ENCODE peak calls at places on chromosome 22, in eight cellular contexts. A is HepG2, L is GM12891, F is endothelial cell of umbilical vein, P is stomach, K is breast epithelium, E is HCT116, H is spleen. T is an unnamed sample.

GRCh38 chr22:42327462-42328129 is 57.1 kb upstream of the TCF20 start:
- DNase-seq in P (no peak), E (no peak), A (no peak), K (no peak), L (no peak), H (no peak), F (no peak), T (no peak)

GRCh38 chr22:34851918-34852662 is 213.9 kb upstream of the ISX start:
- DNase-seq in L (no peak), P (no peak), E (no peak), F (no peak), K (no peak), H (no peak), A (no peak), T (no peak)

GRCh38 chr22:35506259-35506570 is 34.4 kb upstream of the RASD2 start:
- DNase-seq in L (no peak), A (peak; percentile 76), K (no peak), E (no peak), P (no peak), H (no peak), F (no peak), T (no peak)

GRCh38 chr22:19708323-19709011 is 5.8 kb upstream of the SEPTIN5 start:
- DNase-seq in K (no peak), E (no peak), H (peak; percentile 75), F (no peak), A (no peak), P (no peak), L (peak; percentile 11), T (no peak)

GRCh38 chr22:29716814-29717213 is 3.0 kb upstream of the CABP7 start:
- DNase-seq in A (peak; percentile 84), E (peak; percentile 24), F (peak; percentile 70), L (no peak), P (peak; percentile 57), H (no peak), K (peak; percentile 40), T (no peak)

GRCh38 chr22:44439356-44440223 is 58.4 kb downstream of the RTL6 start:
- DNase-seq in A (no peak), H (peak; percentile 57), E (no peak), K (no peak), L (no peak), F (no peak), P (no peak), T (no peak)

GRCh38 chr22:24359452-24360120 is 67.8 kb upstream of the ADORA2A start:
- DNase-seq in L (no peak), H (no peak), F (peak; percentile 91), A (peak; percentile 18), P (no peak), E (no peak), K (no peak), T (no peak)

GRCh38 chr22:27834364-27835185 is 33.0 kb upstream of the MN1 start:
- DNase-seq in F (no peak), H (no peak), A (no peak), K (no peak), E (no peak), L (no peak), P (no peak), T (no peak)

GRCh38 chr22:30459206-30460052 is 12.4 kb downstream of the SEC14L3 start:
- DNase-seq in E (no peak), H (no peak), F (no peak), P (no peak), A (peak; percentile 12), K (no peak), L (no peak), T (no peak)

GRCh38 chr22:19631899-19632670 is 82.2 kb upstream of the SEPTIN5 start:
- DNase-seq in E (peak; percentile 55), P (no peak), A (peak; percentile 32), H (no peak), L (no peak), F (peak; percentile 53), K (no peak), T (no peak)

GRCh38 chr22:30420401-30421178 is 5.0 kb upstream of the MTFP1 start:
- DNase-seq in E (no peak), L (no peak), F (peak; percentile 92), A (no peak), H (no peak), P (no peak), K (no peak), T (no peak)

GRCh38 chr22:45542001-45542520 is 39.4 kb downstream of the FBLN1 start:
- DNase-seq in F (no peak), L (no peak), H (no peak), K (no peak), P (no peak), A (no peak), E (no peak), T (no peak)

GRCh38 chr22:19853058-19853878 is 1.4 kb downstream of the GNB1L start:
- DNase-seq in A (no peak), F (no peak), E (no peak), L (no peak), K (no peak), P (no peak), H (no peak), T (no peak)

GRCh38 chr22:33105501-33105911 is 47.3 kb upstream of the SYN3 start:
- DNase-seq in E (no peak), F (no peak), K (no peak), L (no peak), P (no peak), A (no peak), H (no peak), T (no peak)

GRCh38 chr22:46107753-46108563 is 42.4 kb upstream of the PPARA start:
- DNase-seq in E (no peak), P (no peak), K (no peak), H (no peak), L (no peak), A (no peak), F (no peak), T (no peak)

GRCh38 chr22:43218786-43219185 is 31.9 kb upstream of the TTLL12 start:
- DNase-seq in H (no peak), A (no peak), F (no peak), L (no peak), K (no peak), E (no peak), P (no peak), T (no peak)

GRCh38 chr22:31039393-31039792 is 41.7 kb upstream of the SMTN start:
- DNase-seq in P (no peak), L (no peak), F (no peak), A (peak; percentile 41), H (no peak), K (no peak), E (no peak), T (no peak)

GRCh38 chr22:41478891-41479521 is 10.1 kb downstream of the ACO2 start:
- DNase-seq in K (no peak), L (no peak), E (no peak), F (no peak), A (no peak), P (no peak), H (no peak), T (no peak)

GRCh38 chr22:46046299-46046685 is 69.3 kb upstream of the WNT7B start:
- DNase-seq in A (no peak), E (no peak), K (no peak), F (no peak), L (no peak), H (peak; percentile 66), P (no peak), T (no peak)

GRCh38 chr22:23070418-23071162 is at the start of gene GNAZ:
- DNase-seq in L (peak; percentile 59), P (no peak), K (no peak), E (no peak), H (peak; percentile 88), A (no peak), F (no peak), T (no peak)

GRCh38 chr22:25002241-25002985 is 49.9 kb downstream of the KIAA1671 start:
- DNase-seq in K (no peak), P (no peak), A (peak; percentile 35), E (no peak), L (no peak), F (peak; percentile 35), H (no peak), T (no peak)

GRCh38 chr22:46596032-46596441 is 24.1 kb upstream of the GRAMD4 start:
- DNase-seq in F (no peak), A (no peak), P (no peak), L (no peak), E (no peak), K (no peak), H (peak; percentile 80), T (no peak)

GRCh38 chr22:41479671-41480396 is 10.9 kb downstream of the ACO2 start:
- DNase-seq in E (no peak), H (no peak), A (no peak), K (no peak), P (no peak), L (no peak), F (no peak), T (no peak)

GRCh38 chr22:18057568-18058209 is 20.1 kb upstream of the PEX26 start:
- DNase-seq in K (peak; percentile 90), A (peak; percentile 63), P (peak; percentile 60), F (peak; percentile 84), L (no peak), H (peak; percentile 88), E (peak; percentile 61), T (peak; percentile 63)
- TF ChIP-seq POLR2AphosphoS5 in K (peak; percentile 80), A (no peak), P (peak; percentile 95), F (no peak), L (no peak), H (no peak), E (no peak), T (no peak)

GRCh38 chr22:38230916-38231315 is 29.1 kb downstream of the MAFF start:
- DNase-seq in P (no peak), A (no peak), L (no peak), K (no peak), E (no peak), H (no peak), F (peak; percentile 53), T (no peak)

GRCh38 chr22:38228326-38228872 is 26.6 kb downstream of the MAFF start:
- DNase-seq in E (no peak), K (no peak), L (no peak), F (no peak), H (no peak), A (no peak), P (no peak), T (no peak)

GRCh38 chr22:38232196-38232595 is 30.4 kb downstream of the MAFF start:
- DNase-seq in P (no peak), F (no peak), K (no peak), E (no peak), L (no peak), H (no peak), A (no peak), T (no peak)

GRCh38 chr22:38228873-38229740 is 27.3 kb downstream of the MAFF start:
- DNase-seq in H (no peak), E (peak; percentile 51), K (peak; percentile 67), F (peak; percentile 89), L (no peak), A (peak; percentile 54), P (peak; percentile 80), T (no peak)

GRCh38 chr22:38230108-38230825 is 28.5 kb downstream of the MAFF start:
- DNase-seq in E (no peak), A (peak; percentile 20), P (peak; percentile 82), L (peak; percentile 69), H (no peak), K (peak; percentile 68), F (peak; percentile 85), T (no peak)
- TF ChIP-seq POLR2AphosphoS5 in E (no peak), A (no peak), P (no peak), L (no peak), H (no peak), K (no peak), F (no peak), T (no peak)

GRCh38 chr22:48670747-48671146 is 1156.9 kb downstream of the BRD1 start:
- DNase-seq in E (no peak), L (no peak), H (no peak), F (no peak), A (no peak), P (no peak), K (no peak), T (no peak)
- TF ChIP-seq POLR2AphosphoS5 in E (no peak), L (no peak), H (no peak), F (no peak), A (no peak), P (no peak), K (no peak), T (no peak)

GRCh38 chr22:49946612-49947295 is 13.8 kb upstream of the PIM3 start:
- DNase-seq in E (no peak), P (peak; percentile 81), F (no peak), A (peak; percentile 75), L (no peak), K (no peak), H (no peak), T (no peak)
- TF ChIP-seq POLR2AphosphoS5 in E (no peak), P (no peak), F (no peak), A (peak; percentile 17), L (no peak), K (no peak), H (no peak), T (no peak)

T was measured in Panc1.